ENCODE peak calls at places on chromosomes 16 and 17, in six cellular contexts. One of them, this sample, is unnamed.
A peak's percentile ranks its signal among the peaks of the same experiment; 100 is the strongest.

GRCh38 chr16:23518435-23518891 is 8.2 kb upstream of the GGA2 start:
- DNase-seq in tibial nerve: no peak
- DNase-seq in stomach: no peak
- DNase-seq in transverse colon: no peak
- DNase-seq in ovary: no peak
- DNase-seq in A549: no peak
- DNase-seq in this sample: no peak

GRCh38 chr17:5788266-5788900 is 204.1 kb upstream of the NLRP1 start:
- DNase-seq in A549: no peak
- DNase-seq in transverse colon: no peak
- DNase-seq in tibial nerve: no peak
- DNase-seq in stomach: no peak
- DNase-seq in ovary: no peak
- DNase-seq in this sample: no peak

GRCh38 chr17:38681096-38681495 is 6.3 kb upstream of the EPOP start:
- DNase-seq in ovary: no peak
- DNase-seq in tibial nerve: no peak
- DNase-seq in stomach: no peak
- DNase-seq in A549: no peak
- DNase-seq in transverse colon: no peak
- DNase-seq in this sample: no peak

GRCh38 chr17:68854509-68854908 is 100.7 kb downstream of the ABCA8 start:
- DNase-seq in A549: no peak
- DNase-seq in tibial nerve: no peak
- DNase-seq in ovary: no peak
- DNase-seq in stomach: no peak
- DNase-seq in transverse colon: no peak
- DNase-seq in this sample: no peak

GRCh38 chr17:47698749-47699535 is 5.0 kb downstream of the TBKBP1 start:
- DNase-seq in tibial nerve: no peak
- DNase-seq in A549: peak; percentile 61
- DNase-seq in transverse colon: peak; percentile 67
- DNase-seq in stomach: peak; percentile 72
- DNase-seq in ovary: peak; percentile 65
- DNase-seq in this sample: no peak

GRCh38 chr16:24999856-25000447 is 15.2 kb downstream of the ARHGAP17 start:
- DNase-seq in stomach: peak; percentile 34
- DNase-seq in ovary: no peak
- DNase-seq in transverse colon: no peak
- DNase-seq in A549: peak; percentile 31
- DNase-seq in tibial nerve: no peak
- DNase-seq in this sample: no peak

GRCh38 chr16:84278333-84278732 is 16.3 kb upstream of the WFDC1 start:
- DNase-seq in stomach: no peak
- DNase-seq in ovary: no peak
- DNase-seq in tibial nerve: no peak
- DNase-seq in transverse colon: no peak
- DNase-seq in A549: no peak
- DNase-seq in this sample: no peak

GRCh38 chr16:51592535-51592934 is 441.5 kb upstream of the SALL1 start:
- DNase-seq in stomach: no peak
- DNase-seq in transverse colon: no peak
- DNase-seq in tibial nerve: no peak
- DNase-seq in A549: no peak
- DNase-seq in ovary: no peak
- DNase-seq in this sample: no peak

GRCh38 chr16:15553313-15554088 is 89.5 kb downstream of the MARF1 start:
- DNase-seq in stomach: no peak
- DNase-seq in ovary: peak; percentile 32
- DNase-seq in transverse colon: no peak
- DNase-seq in tibial nerve: no peak
- DNase-seq in A549: no peak
- DNase-seq in this sample: no peak

GRCh38 chr16:29975811-29976511 is 2.3 kb downstream of the TAOK2 start:
- DNase-seq in transverse colon: no peak
- DNase-seq in tibial nerve: no peak
- DNase-seq in ovary: peak; percentile 12
- DNase-seq in A549: no peak
- DNase-seq in stomach: no peak
- DNase-seq in this sample: no peak

GRCh38 chr16:85369741-85370528 is 243.2 kb upstream of the GSE1 start:
- DNase-seq in transverse colon: peak; percentile 76
- DNase-seq in tibial nerve: peak; percentile 44
- DNase-seq in A549: peak; percentile 33
- DNase-seq in stomach: peak; percentile 73
- DNase-seq in ovary: no peak
- DNase-seq in this sample: no peak

GRCh38 chr17:65532491-65532890 is 29.0 kb downstream of the AXIN2 start:
- DNase-seq in ovary: peak; percentile 63
- DNase-seq in tibial nerve: no peak
- DNase-seq in A549: no peak
- DNase-seq in stomach: no peak
- DNase-seq in transverse colon: no peak
- DNase-seq in this sample: no peak

GRCh38 chr17:63571632-63572310 is 21.5 kb downstream of the DCAF7 start:
- DNase-seq in tibial nerve: no peak
- DNase-seq in ovary: no peak
- DNase-seq in stomach: no peak
- DNase-seq in transverse colon: no peak
- DNase-seq in A549: peak; percentile 21
- DNase-seq in this sample: no peak

GRCh38 chr16:79283578-79283977 is 317.0 kb downstream of the MAF start:
- DNase-seq in ovary: no peak
- DNase-seq in transverse colon: peak; percentile 10
- DNase-seq in A549: no peak
- DNase-seq in stomach: no peak
- DNase-seq in tibial nerve: no peak
- DNase-seq in this sample: no peak

GRCh38 chr17:41633498-41634197 is 9.3 kb upstream of the KRT17 start:
- DNase-seq in ovary: no peak
- DNase-seq in stomach: no peak
- DNase-seq in transverse colon: no peak
- DNase-seq in A549: peak; percentile 41
- DNase-seq in tibial nerve: no peak
- DNase-seq in this sample: no peak

GRCh38 chr17:9929873-9930272 is 24.8 kb upstream of the RCVRN start:
- DNase-seq in transverse colon: no peak
- DNase-seq in ovary: no peak
- DNase-seq in stomach: no peak
- DNase-seq in A549: no peak
- DNase-seq in tibial nerve: no peak
- DNase-seq in this sample: no peak

GRCh38 chr17:75521290-75521689 is 4.2 kb upstream of the LLGL2 start:
- DNase-seq in transverse colon: no peak
- DNase-seq in tibial nerve: no peak
- DNase-seq in stomach: no peak
- DNase-seq in ovary: no peak
- DNase-seq in A549: no peak
- DNase-seq in this sample: no peak

GRCh38 chr17:65442691-65443090 is 118.8 kb downstream of the AXIN2 start:
- DNase-seq in A549: no peak
- DNase-seq in ovary: no peak
- DNase-seq in stomach: no peak
- DNase-seq in transverse colon: no peak
- DNase-seq in tibial nerve: no peak
- DNase-seq in this sample: no peak

GRCh38 chr17:79046501-79047280 is 22.7 kb downstream of the C1QTNF1 start:
- DNase-seq in A549: no peak
- DNase-seq in ovary: no peak
- DNase-seq in stomach: no peak
- DNase-seq in transverse colon: no peak
- DNase-seq in tibial nerve: no peak
- DNase-seq in this sample: no peak

GRCh38 chr17:60554377-60554788 is 28.3 kb upstream of the APPBP2 start:
- DNase-seq in transverse colon: no peak
- DNase-seq in ovary: no peak
- DNase-seq in stomach: peak; percentile 66
- DNase-seq in tibial nerve: no peak
- DNase-seq in A549: no peak
- DNase-seq in this sample: no peak

GRCh38 chr17:60345233-60345632 is 46.7 kb downstream of the USP32 start:
- DNase-seq in tibial nerve: no peak
- DNase-seq in transverse colon: no peak
- DNase-seq in ovary: no peak
- DNase-seq in stomach: no peak
- DNase-seq in A549: no peak
- DNase-seq in this sample: no peak

GRCh38 chr17:17824780-17825614 is 11.8 kb downstream of the SREBF1 start:
- DNase-seq in ovary: peak; percentile 82
- DNase-seq in A549: peak; percentile 53
- DNase-seq in tibial nerve: no peak
- DNase-seq in stomach: no peak
- DNase-seq in transverse colon: no peak
- DNase-seq in this sample: no peak

DNA sequence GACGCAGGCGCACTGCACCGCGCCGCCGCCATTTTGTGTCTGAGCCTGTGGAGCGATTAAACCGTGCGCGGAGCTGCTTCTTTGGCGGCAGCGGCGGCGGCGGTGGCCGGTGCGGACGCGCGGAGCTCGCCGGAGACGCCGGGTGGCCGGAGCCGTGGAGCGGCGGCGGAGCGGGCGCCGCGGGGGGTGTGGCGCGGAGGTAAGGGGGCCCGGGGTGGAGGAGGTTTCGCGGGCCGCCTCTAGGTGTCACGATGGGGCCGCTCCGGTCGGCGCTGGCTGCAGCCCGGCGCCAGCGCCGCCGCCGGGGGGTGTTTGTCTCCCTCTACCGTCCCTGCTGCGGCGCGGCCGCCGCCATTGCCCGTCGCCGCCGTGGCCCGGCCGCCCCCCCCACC is at the start of gene CTCF:
- DNase-seq in stomach: peak; percentile 85
- DNase-seq in ovary: peak; percentile 87
- DNase-seq in A549: peak; percentile 84
- DNase-seq in tibial nerve: peak; percentile 67
- DNase-seq in transverse colon: peak; percentile 88
- DNase-seq in this sample: no peak
- TF ChIP-seq EP300 in stomach: no peak
- TF ChIP-seq EP300 in ovary: no peak
- TF ChIP-seq EP300 in A549: no peak
- TF ChIP-seq EP300 in tibial nerve: no peak
- TF ChIP-seq EP300 in transverse colon: no peak
- TF ChIP-seq EP300 in this sample: no peak

GRCh38 chr17:7018331-7018964 is 4.4 kb upstream of the BCL6B start:
- DNase-seq in ovary: peak; percentile 83
- DNase-seq in tibial nerve: peak; percentile 62
- DNase-seq in A549: no peak
- DNase-seq in stomach: no peak
- DNase-seq in transverse colon: peak; percentile 34
- DNase-seq in this sample: no peak

GRCh38 chr17:7016886-7017826 is 4.7 kb downstream of the RNASEK start:
- DNase-seq in transverse colon: no peak
- DNase-seq in A549: no peak
- DNase-seq in tibial nerve: no peak
- DNase-seq in stomach: no peak
- DNase-seq in ovary: no peak
- DNase-seq in this sample: no peak

GRCh38 chr17:7019406-7019805 is 3.4 kb upstream of the BCL6B start:
- DNase-seq in stomach: no peak
- DNase-seq in ovary: no peak
- DNase-seq in A549: no peak
- DNase-seq in tibial nerve: no peak
- DNase-seq in transverse colon: no peak
- DNase-seq in this sample: no peak

GRCh38 chr17:7016406-7016805 is 4.0 kb downstream of the RNASEK start:
- DNase-seq in ovary: no peak
- DNase-seq in transverse colon: no peak
- DNase-seq in tibial nerve: no peak
- DNase-seq in A549: no peak
- DNase-seq in stomach: no peak
- DNase-seq in this sample: no peak

DNA sequence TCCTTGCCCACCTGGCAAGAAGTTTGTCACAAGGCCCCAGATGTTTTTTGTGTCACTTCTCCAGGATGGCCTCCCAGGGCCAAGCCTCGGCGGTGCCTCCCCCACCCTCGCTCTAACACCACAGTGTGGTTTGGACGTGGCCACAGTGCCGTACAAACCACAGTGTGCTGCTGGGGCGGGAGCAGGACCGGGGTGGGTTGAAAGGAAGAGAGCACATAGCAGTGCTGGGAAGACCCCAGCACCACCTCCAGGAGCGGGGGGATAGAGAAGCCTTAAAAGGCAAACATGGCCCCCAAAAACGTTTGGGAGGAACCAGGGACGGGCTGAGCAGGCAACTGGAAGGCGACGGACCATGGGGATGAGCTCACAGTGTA is 5.0 kb upstream of the BCL6B start:
- DNase-seq in A549: no peak
- DNase-seq in ovary: no peak
- DNase-seq in tibial nerve: no peak
- DNase-seq in transverse colon: no peak
- DNase-seq in stomach: no peak
- DNase-seq in this sample: no peak
- H3K4me3 ChIP-seq in A549: no peak overlapping the region
- H3K4me3 ChIP-seq in ovary: peak overlapping the region; percentile 63
- H3K4me3 ChIP-seq in tibial nerve: peak overlapping the region; percentile 28
- H3K4me3 ChIP-seq in transverse colon: peak overlapping the region; percentile 45
- H3K4me3 ChIP-seq in stomach: peak overlapping the region; percentile 57
- H3K4me3 ChIP-seq in this sample: peak overlapping the region; percentile 46

DNA sequence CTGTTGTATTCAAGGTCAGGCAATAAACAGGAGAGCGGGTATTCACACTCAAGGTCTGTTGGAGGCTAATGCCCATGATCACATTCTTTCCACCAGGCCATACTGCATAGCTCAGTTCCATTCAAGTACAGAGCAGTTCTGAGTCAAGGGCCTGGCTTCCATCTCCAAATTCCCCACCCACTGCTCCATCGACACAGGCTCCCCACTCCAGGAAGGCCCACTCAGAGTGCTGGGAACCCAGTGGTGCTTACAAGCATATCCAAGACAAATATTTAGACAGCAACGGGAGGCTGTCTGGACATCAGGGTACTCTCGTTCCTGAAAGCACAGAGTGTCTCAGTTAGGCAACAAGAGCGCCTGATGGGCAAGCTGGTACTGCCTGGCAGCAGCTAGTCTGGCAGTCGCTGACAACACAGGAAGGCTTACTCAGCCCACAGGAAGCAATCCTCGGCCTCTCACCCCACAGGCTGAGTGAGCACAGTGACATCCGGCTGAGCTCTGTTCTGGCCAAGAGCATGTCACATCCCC is 40.9 kb downstream of the RFFL start:
- DNase-seq in transverse colon: peak; percentile 59
- DNase-seq in stomach: peak; percentile 60
- DNase-seq in A549: peak; percentile 82
- DNase-seq in ovary: no peak
- DNase-seq in tibial nerve: no peak
- DNase-seq in this sample: peak; percentile 74
- TF ChIP-seq EP300 in transverse colon: peak; percentile 90
- TF ChIP-seq EP300 in stomach: peak; percentile 80
- TF ChIP-seq EP300 in A549: no peak
- TF ChIP-seq EP300 in ovary: no peak
- TF ChIP-seq EP300 in tibial nerve: no peak
- TF ChIP-seq EP300 in this sample: peak; percentile 18

DNA sequence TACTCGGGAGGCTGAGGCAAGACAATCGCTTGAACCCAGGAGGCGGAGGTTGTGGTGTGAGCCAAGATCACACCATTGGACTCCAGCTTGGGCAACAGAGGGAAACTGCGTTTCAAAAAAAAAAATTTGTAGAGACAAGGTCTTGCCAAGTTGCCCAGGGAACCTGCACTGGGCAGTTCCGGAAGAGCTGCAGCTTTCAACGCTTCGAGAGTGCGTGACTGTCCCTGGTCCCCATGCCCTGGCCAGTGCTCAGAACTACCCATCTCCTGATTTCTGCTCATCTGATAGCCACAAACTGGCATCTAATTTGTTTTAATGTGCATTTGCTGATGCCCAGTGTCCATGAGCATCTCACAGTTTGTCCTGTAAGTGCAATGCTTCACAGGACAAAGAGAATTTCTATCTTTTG is 4.0 kb downstream of the ACTG1 start:
- DNase-seq in ovary: no peak
- DNase-seq in transverse colon: no peak
- DNase-seq in A549: peak; percentile 76
- DNase-seq in tibial nerve: no peak
- DNase-seq in stomach: no peak
- DNase-seq in this sample: no peak
- H3K4me3 ChIP-seq in ovary: peak overlapping the region; percentile 64
- H3K4me3 ChIP-seq in transverse colon: peak overlapping the region; percentile 87
- H3K4me3 ChIP-seq in A549: peak overlapping the region; percentile 83
- H3K4me3 ChIP-seq in tibial nerve: peak overlapping the region; percentile 96
- H3K4me3 ChIP-seq in stomach: peak overlapping the region; percentile 88
- H3K4me3 ChIP-seq in this sample: peak overlapping the region; percentile 96

This sample was measured in suprapubic skin.